ENCODE peak calls at places on chromosomes 7 and 10, in five cellular contexts. R, J, L, X and U are unnamed samples.

GRCh38 chr7:22677680-22678079 is 49.3 kb upstream of the IL6 start:
- DNase-seq in R (no peak), J (no peak), L (no peak), X (no peak), U (no peak)

GRCh38 chr7:149291036-149291835 is 29.2 kb downstream of the ZNF783 start:
- DNase-seq in R (no peak), J (peak), L (peak), X (no peak), U (no peak)

GRCh38 chr7:108454674-108455523 is 1.3 kb downstream of the NRCAM start:
- DNase-seq in R (no peak), J (peak), L (no peak), X (no peak), U (peak)

GRCh38 chr10:70816220-70816894 is 609 bp downstream of the SGPL1 start:
- DNase-seq in R (peak), J (peak), L (peak), X (peak), U (peak)

GRCh38 chr10:5902511-5903274 is 12.7 kb downstream of the FBH1 start:
- DNase-seq in R (peak), J (no peak), L (peak), X (peak), U (no peak)

GRCh38 chr7:44559485-44559884 is 14.2 kb downstream of the DDX56 start:
- DNase-seq in R (no peak), J (no peak), L (no peak), X (no peak), U (no peak)

GRCh38 chr10:130929422-130930325 is 381.8 kb downstream of the TCERG1L start:
- DNase-seq in R (no peak), J (no peak), L (no peak), X (no peak), U (no peak)

GRCh38 chr7:50502001-50502684 is 52.0 kb upstream of the FIGNL1 start:
- DNase-seq in R (peak), J (peak), L (peak), X (peak), U (peak)

GRCh38 chr10:13787015-13787421 is 200.3 kb downstream of the PRPF18 start:
- DNase-seq in R (no peak), J (no peak), L (peak), X (peak), U (no peak)

GRCh38 chr10:33749042-33749441 is 414.6 kb upstream of the NRP1 start:
- DNase-seq in R (no peak), J (no peak), L (no peak), X (no peak), U (no peak)

GRCh38 chr7:110918949-110919548 is 171.9 kb upstream of the LRRN3 start:
- DNase-seq in R (no peak), J (no peak), L (no peak), X (no peak), U (no peak)

GRCh38 chr7:73831656-73832579 is 1.1 kb downstream of the CLDN4 start:
- DNase-seq in R (no peak), J (peak), L (no peak), X (no peak), U (no peak)

GRCh38 chr10:1526427-1527055 is 210.8 kb downstream of the ADARB2 start:
- DNase-seq in R (no peak), J (no peak), L (no peak), X (no peak), U (peak)

GRCh38 chr10:111391146-111391545 is 314.3 kb downstream of the ADRA2A start:
- DNase-seq in R (no peak), J (no peak), L (no peak), X (no peak), U (no peak)

GRCh38 chr10:33041783-33042437 is 83.9 kb upstream of the ITGB1 start:
- DNase-seq in R (no peak), J (no peak), L (no peak), X (no peak), U (no peak)

GRCh38 chr10:17062493-17063487 is 66.8 kb downstream of the CUBN start:
- DNase-seq in R (peak), J (no peak), L (peak), X (no peak), U (peak)

DNA sequence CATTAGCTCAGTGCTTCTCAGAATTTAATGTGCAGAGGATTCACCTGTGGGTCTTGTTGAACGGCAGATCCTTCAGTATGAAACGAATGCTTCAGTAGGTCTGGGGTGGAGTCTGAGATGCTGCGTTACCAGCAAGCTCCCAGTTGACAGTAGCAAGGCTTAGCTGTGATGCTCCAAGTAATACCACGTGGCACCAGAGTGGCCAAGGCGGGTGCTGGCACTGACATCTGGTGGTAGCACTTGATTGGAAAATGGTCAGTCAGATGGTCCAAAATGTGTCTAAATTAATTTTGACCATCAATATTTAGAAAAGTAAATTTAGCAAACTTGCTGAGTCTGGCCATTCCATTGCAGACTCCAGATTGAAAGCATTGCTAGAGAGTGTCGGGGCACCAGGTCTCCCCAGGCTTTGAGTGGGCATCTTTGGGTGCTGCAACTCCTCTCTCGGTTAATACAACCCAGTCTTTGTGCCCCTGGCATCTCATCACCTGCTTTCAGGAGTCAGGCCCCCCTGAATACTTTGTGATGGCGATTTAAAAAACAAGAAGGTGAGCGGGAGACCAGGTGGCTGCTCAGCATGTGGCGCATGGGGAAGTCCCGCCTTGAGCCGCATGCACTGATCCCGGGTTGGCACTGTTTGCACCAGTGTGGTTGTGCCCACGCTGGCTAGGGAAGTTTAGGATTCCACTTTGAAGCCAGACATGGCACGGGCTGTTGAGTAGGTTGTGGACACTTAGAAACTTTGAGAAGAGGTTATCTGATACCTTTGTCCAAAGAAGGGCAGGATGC is 130.0 kb downstream of the NT5C2 start:
- DNase-seq in R (no peak), J (peak), L (peak), X (no peak), U (no peak)
- TF ChIP-seq CTCF in R (no peak), J (peak), L (no peak), X (peak), U (peak)

DNA sequence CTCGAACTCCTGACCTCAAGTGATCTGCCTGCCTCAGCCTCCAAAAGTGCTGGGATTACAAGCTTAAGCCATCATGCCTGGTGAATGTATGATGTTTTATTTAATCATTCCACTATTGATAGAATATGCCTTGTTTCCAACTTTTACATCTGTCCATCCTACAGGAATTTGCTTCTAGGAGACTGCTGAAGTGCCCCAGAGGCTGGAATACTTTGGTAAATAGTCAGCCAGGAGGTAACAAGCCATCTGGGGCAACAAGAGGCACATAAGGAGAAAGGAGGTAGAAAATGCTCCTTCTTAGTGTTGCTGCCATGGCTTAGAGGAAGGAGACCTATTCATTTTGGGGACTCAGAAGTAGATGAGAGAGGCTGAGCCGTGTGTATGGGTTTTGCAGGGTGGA is 14.8 kb downstream of the PLCE1 start:
- DNase-seq in R (no peak), J (no peak), L (no peak), X (no peak), U (no peak)
- TF ChIP-seq POLR2A in R (no peak), J (no peak), L (no peak), X (no peak), U (no peak)

DNA sequence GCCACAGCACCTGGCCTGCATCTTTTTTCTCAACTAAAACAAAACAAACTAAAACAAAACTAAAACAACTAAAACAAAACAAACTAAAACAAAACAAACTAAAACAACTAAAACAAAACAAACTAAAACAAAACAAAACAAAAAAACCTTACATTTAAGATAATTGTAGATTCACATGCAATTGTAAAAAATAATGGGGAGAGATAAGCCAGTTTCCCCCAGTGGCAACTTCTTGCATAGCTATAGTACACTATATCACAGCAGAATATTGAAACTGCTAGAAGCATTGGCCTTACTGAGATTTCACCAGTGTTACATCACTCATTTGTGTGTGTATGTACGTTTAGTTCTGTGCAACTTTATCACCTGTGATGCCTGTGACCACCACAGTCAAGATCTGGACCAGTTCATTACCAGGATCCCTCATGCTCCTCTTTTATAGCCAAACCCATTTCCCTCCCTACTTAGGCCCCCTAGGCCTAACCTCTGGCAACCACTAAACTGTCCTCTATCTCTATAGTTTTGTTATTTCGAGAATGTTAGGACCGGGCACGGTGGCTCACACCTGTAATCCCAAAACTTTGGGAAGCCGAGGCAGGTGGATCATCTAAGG is 9.3 kb downstream of the FXYD4 start:
- DNase-seq in R (no peak), J (no peak), L (no peak), X (no peak), U (no peak)
- TF ChIP-seq CTCF in R (no peak), J (no peak), L (no peak), X (no peak), U (no peak)

DNA sequence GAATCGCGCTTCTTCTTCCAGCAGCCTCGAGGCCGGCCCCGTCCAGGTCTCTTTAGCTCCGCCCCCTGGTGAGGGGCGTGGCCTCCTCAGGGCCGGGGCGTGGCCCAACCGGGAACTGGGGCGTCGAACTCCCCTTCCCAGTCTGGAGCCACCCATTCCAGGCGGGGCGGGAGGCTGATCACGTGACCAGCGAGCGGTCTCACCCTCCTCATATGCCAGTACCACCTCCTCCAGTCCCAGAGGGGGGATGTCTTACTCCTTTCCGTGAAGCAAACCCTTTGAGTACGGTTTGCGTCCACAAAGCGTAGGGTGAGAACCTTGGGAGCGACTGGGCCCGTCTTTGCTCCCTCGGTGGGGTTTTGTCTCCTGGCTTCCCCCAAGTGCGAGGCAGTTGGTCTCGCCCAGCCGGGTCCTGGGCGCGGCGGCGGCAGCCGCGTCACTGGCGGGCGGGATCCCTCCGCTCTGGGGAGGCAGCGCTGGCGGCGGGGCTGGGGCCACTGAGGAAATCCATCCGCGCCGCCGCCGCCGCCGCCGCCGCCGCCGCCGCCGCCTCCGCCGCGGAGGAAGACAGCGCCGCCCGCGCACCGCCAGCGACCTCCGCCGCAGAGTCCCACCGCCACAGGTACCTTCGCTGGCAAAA is at the start of gene GNB2:
- DNase-seq in R (peak), J (peak), L (peak), X (peak), U (peak)
- TF ChIP-seq POLR2A in R (peak), J (no peak), L (no peak), X (peak), U (peak)

GRCh38 chr7:638256-639011 is 88.1 kb upstream of the DNAAF5 start:
- DNase-seq in R (no peak), J (no peak), L (no peak), X (no peak), U (peak)

GRCh38 chr7:635227-635626 is 91.3 kb upstream of the DNAAF5 start:
- DNase-seq in R (no peak), J (no peak), L (no peak), X (no peak), U (peak)

GRCh38 chr7:637826-638225 is 88.7 kb upstream of the DNAAF5 start:
- DNase-seq in R (no peak), J (no peak), L (no peak), X (no peak), U (peak)

GRCh38 chr7:633381-634018 is 93.0 kb upstream of the DNAAF5 start:
- DNase-seq in R (no peak), J (no peak), L (no peak), X (no peak), U (peak)

GRCh38 chr7:636396-636795 is 90.1 kb upstream of the DNAAF5 start:
- DNase-seq in R (peak), J (no peak), L (no peak), X (peak), U (no peak)
- TF ChIP-seq CTCF in R (no peak), J (peak), L (no peak), X (peak), U (no peak)